ENCODE peak calls at places on chromosomes 1 and 21, in eight cellular contexts. F, T, S, R, E, U, O and W are unnamed samples.
A peak's percentile ranks its signal among the peaks of the same experiment; 100 is the strongest.

GRCh38 chr1:219945795-219946194 is 17.4 kb upstream of the SLC30A10 start:
- DNase-seq in F (peak; percentile 64), T (no peak), S (no peak), R (no peak), E (no peak), U (no peak), O (no peak), W (no peak)

GRCh38 chr1:212727386-212728181 is 27.9 kb upstream of the BATF3 start:
- DNase-seq in F (no peak), T (peak; percentile 93), S (no peak), R (no peak), E (no peak), U (peak; percentile 58), O (no peak), W (peak; percentile 42)

GRCh38 chr21:17446737-17447136 is 66.1 kb upstream of the CXADR start:
- DNase-seq in F (no peak), T (no peak), S (no peak), R (no peak), E (no peak), U (no peak), O (no peak), W (no peak)

GRCh38 chr1:214568328-214568727 is 16.9 kb upstream of the PTPN14 start:
- DNase-seq in F (no peak), T (peak; percentile 63), S (no peak), R (no peak), E (no peak), U (peak; percentile 82), O (no peak), W (no peak)

GRCh38 chr1:36824390-36824861 is 209.9 kb downstream of the GRIK3 start:
- DNase-seq in F (no peak), T (no peak), S (no peak), R (no peak), E (peak; percentile 59), U (peak; percentile 43), O (no peak), W (no peak)

GRCh38 chr1:96234299-96234698 is 487.3 kb upstream of the PTBP2 start:
- DNase-seq in F (no peak), T (peak; percentile 81), S (peak; percentile 38), R (no peak), E (no peak), U (peak; percentile 81), O (peak; percentile 65), W (peak; percentile 84)

GRCh38 chr1:1597275-1597930 is 2.5 kb downstream of the FNDC10 start:
- DNase-seq in F (peak; percentile 70), T (no peak), S (no peak), R (no peak), E (peak; percentile 52), U (no peak), O (no peak), W (peak; percentile 37)

GRCh38 chr1:189851806-189852367 is 625.8 kb downstream of the BRINP3 start:
- DNase-seq in F (no peak), T (peak; percentile 51), S (no peak), R (no peak), E (no peak), U (no peak), O (no peak), W (no peak)

GRCh38 chr1:149936076-149936991 is at the start of gene MTMR11:
- DNase-seq in F (no peak), T (peak; percentile 52), S (peak; percentile 67), R (peak; percentile 58), E (peak; percentile 23), U (peak; percentile 47), O (peak; percentile 80), W (no peak)

GRCh38 chr1:85628791-85629531 is 48.4 kb downstream of the CCN1 start:
- DNase-seq in F (no peak), T (peak; percentile 92), S (no peak), R (no peak), E (peak; percentile 54), U (peak; percentile 87), O (peak; percentile 67), W (peak; percentile 55)

GRCh38 chr1:24437631-24438396 is 22.2 kb downstream of the NIPAL3 start:
- DNase-seq in F (no peak), T (no peak), S (peak; percentile 25), R (no peak), E (no peak), U (peak; percentile 18), O (no peak), W (no peak)

GRCh38 chr1:47651311-47652089 is 213.7 kb downstream of the FOXD2 start:
- DNase-seq in F (no peak), T (no peak), S (no peak), R (no peak), E (no peak), U (no peak), O (peak; percentile 42), W (no peak)

GRCh38 chr1:164466429-164466828 is 92.6 kb upstream of the PBX1 start:
- DNase-seq in F (no peak), T (peak; percentile 36), S (no peak), R (no peak), E (no peak), U (no peak), O (no peak), W (no peak)

GRCh38 chr1:58432813-58433668 is 113.5 kb downstream of the OMA1 start:
- DNase-seq in F (no peak), T (peak; percentile 95), S (peak; percentile 25), R (no peak), E (peak; percentile 92), U (peak; percentile 95), O (no peak), W (no peak)

GRCh38 chr1:93670141-93670540 is 11.5 kb downstream of the BCAR3 start:
- DNase-seq in F (no peak), T (peak; percentile 96), S (peak; percentile 40), R (peak; percentile 67), E (no peak), U (peak; percentile 90), O (peak; percentile 84), W (no peak)

GRCh38 chr1:48718696-48719095 is 58.0 kb downstream of the BEND5 start:
- DNase-seq in F (no peak), T (no peak), S (no peak), R (no peak), E (no peak), U (no peak), O (no peak), W (no peak)

GRCh38 chr21:46118871-46119564 is 21.1 kb downstream of the COL6A2 start:
- DNase-seq in F (no peak), T (no peak), S (peak; percentile 18), R (peak; percentile 10), E (no peak), U (no peak), O (peak; percentile 63), W (peak; percentile 66)

GRCh38 chr1:58597076-58597475 is 20.0 kb upstream of the TACSTD2 start:
- DNase-seq in F (no peak), T (no peak), S (no peak), R (no peak), E (no peak), U (no peak), O (no peak), W (no peak)

GRCh38 chr21:38729745-38730401 is 75.9 kb upstream of the ETS2 start:
- DNase-seq in F (no peak), T (peak; percentile 80), S (no peak), R (no peak), E (no peak), U (no peak), O (no peak), W (no peak)

GRCh38 chr1:7810395-7810794 is 26.3 kb downstream of the PER3 start:
- DNase-seq in F (no peak), T (peak; percentile 91), S (no peak), R (no peak), E (no peak), U (peak; percentile 79), O (no peak), W (no peak)

DNA sequence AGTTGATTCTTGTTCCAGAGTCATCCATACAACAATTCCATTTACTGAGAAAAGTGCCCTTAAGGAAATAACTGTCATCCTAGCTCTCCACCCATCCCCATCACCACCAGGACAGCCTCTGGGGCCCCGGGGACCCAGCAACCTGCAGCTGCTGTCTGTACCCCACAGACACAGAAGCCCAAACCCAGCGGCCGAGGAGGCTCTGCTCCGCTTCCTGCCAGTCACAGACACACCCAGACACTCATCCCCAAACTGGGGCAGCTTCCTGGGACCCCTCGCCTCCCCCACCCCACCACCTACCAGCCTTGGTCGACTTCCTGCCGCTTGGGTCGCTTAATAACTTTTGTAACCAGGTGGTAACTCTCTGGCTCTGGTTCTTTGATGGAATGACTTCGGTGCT is 121.6 kb upstream of the SLC25A33 start:
- DNase-seq in F (no peak), T (no peak), S (no peak), R (no peak), E (no peak), U (no peak), O (no peak), W (no peak)
- H3K4me3 ChIP-seq in F (no peak overlapping the region), T (no peak overlapping the region), S (no peak overlapping the region), R (no peak overlapping the region), E (no peak overlapping the region), U (no peak overlapping the region), O (no peak overlapping the region), W (no peak overlapping the region)

DNA sequence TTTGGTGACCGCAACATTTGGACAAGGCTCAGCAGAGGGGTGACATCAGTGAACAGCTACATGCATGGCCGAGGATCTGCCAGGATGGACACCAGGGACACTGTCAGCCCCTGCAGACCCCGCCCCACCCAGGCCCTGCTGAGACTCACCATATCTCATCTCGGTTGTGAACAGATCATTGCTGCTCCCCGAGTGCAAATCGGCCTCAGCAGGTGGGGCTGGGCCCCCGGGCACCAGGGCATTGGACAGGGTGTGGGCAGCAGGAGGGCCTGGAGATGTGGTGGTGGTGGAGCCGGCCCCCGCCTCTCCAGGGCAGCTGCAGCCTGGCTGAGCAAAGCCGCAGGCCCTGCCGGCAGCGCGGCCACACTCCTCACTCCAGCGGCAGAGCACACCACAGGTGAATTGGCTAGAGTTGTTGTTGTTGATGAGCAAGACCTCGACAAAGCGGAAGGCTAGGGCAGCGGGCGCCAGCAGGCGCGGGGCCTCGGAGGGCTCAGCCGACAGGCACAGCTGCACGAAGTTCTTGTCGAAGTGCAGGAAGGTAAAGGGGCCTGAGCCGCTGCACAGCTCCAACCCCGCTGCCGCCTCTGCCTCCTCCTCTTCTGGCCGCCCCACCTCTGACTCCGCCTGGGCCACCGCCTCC is 8.2 kb downstream of the ADGRB2 start:
- DNase-seq in F (no peak), T (no peak), S (no peak), R (no peak), E (no peak), U (no peak), O (no peak), W (no peak)
- H3K4me1 ChIP-seq in F (peaks cover 12% of the 10 kb centered on the region), T (peaks cover 16% of the 10 kb centered on the region), S (no peaks in the 10 kb centered on the region), R (peaks cover 6% of the 10 kb centered on the region), E (peaks cover 22% of the 10 kb centered on the region), U (peaks cover 57% of the 10 kb centered on the region), O (peaks cover 12% of the 10 kb centered on the region), W (peaks cover under 1% of the 10 kb centered on the region)

GRCh38 chr1:206526064-206526911 is 19.0 kb downstream of the RASSF5 start:
- DNase-seq in F (peak; percentile 45), T (no peak), S (no peak), R (no peak), E (no peak), U (no peak), O (peak; percentile 25), W (no peak)
- H3K4me3 ChIP-seq in F (no peak overlapping the region), T (no peak overlapping the region), S (no peak overlapping the region), R (no peak overlapping the region), E (no peak overlapping the region), U (no peak overlapping the region), O (no peak overlapping the region), W (no peak overlapping the region)

DNA sequence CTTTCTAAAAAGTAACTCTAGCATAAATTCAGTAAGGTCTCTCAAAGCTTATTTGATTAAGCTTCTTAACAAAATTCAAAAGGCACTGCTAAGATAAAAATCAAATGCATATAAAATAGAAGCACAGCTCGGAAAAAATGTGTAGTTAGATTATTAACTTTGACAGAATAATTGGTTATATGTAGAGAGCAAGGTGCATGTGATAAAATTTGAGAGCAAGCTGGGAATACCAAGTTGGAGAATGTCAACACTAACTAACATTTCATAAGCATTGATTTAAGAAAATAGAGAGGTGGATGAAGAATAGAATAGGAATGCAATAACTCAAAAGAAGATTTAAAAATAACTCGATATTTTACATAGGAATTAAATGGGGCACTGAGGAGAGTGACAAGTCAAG is 204.5 kb upstream of the GREM2 start:
- DNase-seq in F (no peak), T (no peak), S (no peak), R (no peak), E (no peak), U (no peak), O (no peak), W (no peak)
- H3K4me1 ChIP-seq in F (no peaks in the 10 kb centered on the region), T (no peaks in the 10 kb centered on the region), S (no peaks in the 10 kb centered on the region), R (no peaks in the 10 kb centered on the region), E (no peaks in the 10 kb centered on the region), U (no peaks in the 10 kb centered on the region), O (no peaks in the 10 kb centered on the region), W (no peaks in the 10 kb centered on the region)